ENCODE peak calls at places on chromosomes 16 and 17, in nine cellular contexts. Y is BJ, N is mammary epithelial cell, H is colonic mucosa, I is breast epithelium, Z is sigmoid colon, T is bronchial epithelial cell, A is cardiac fibroblast, O is NB4. L is an unnamed sample.
A peak's percentile ranks its signal among the peaks of the same experiment; 100 is the strongest.

GRCh38 chr17:76053230-76054111 is 18.8 kb downstream of the SRP68 start:
- DNase-seq in Y (no peak), Z (no peak), I (no peak), H (no peak), T (peak; percentile 95), O (peak; percentile 42), A (peak; percentile 73), N (peak; percentile 44), L (peak; percentile 76)

GRCh38 chr16:85415196-85415988 is 197.7 kb upstream of the GSE1 start:
- DNase-seq in T (no peak), O (no peak), A (no peak), Z (peak; percentile 66), Y (no peak), N (no peak), I (no peak), H (no peak), L (peak; percentile 57)

GRCh38 chr17:50046667-50047066 is 9.2 kb upstream of the ITGA3 start:
- DNase-seq in A (no peak), Z (no peak), T (no peak), I (no peak), H (no peak), O (no peak), Y (no peak), N (no peak), L (no peak)

GRCh38 chr17:75572713-75573539 is 14.7 kb upstream of the MYO15B start:
- DNase-seq in N (no peak), Y (no peak), T (no peak), I (no peak), H (no peak), Z (peak; percentile 60), A (no peak), O (no peak), L (no peak)

GRCh38 chr17:16912021-16912962 is 59.6 kb downstream of the TNFRSF13B start:
- DNase-seq in A (no peak), N (no peak), Z (peak; percentile 48), I (no peak), O (no peak), Y (no peak), H (no peak), T (no peak), L (no peak)

GRCh38 chr17:7858487-7858832 is 657 bp downstream of the CYB5D1 start:
- DNase-seq in H (peak; percentile 48), O (peak; percentile 76), A (peak; percentile 63), Y (no peak), N (no peak), T (no peak), I (peak; percentile 37), Z (peak; percentile 81), L (peak; percentile 42)

GRCh38 chr17:37792787-37793186 is 47.9 kb upstream of the HNF1B start:
- DNase-seq in I (no peak), N (peak; percentile 20), H (no peak), Z (no peak), A (no peak), O (no peak), T (peak; percentile 42), Y (peak; percentile 80), L (peak; percentile 44)

GRCh38 chr17:55068862-55069771 is 100.6 kb downstream of the STXBP4 start:
- DNase-seq in Z (no peak), I (no peak), Y (no peak), N (no peak), O (no peak), H (no peak), A (no peak), T (no peak), L (no peak)

GRCh38 chr17:1643293-1643998 is 2.1 kb downstream of the SCARF1 start:
- DNase-seq in A (no peak), T (peak; percentile 40), H (peak; percentile 83), N (peak; percentile 61), Y (no peak), Z (no peak), O (peak; percentile 57), I (peak; percentile 63), L (no peak)

GRCh38 chr17:48113201-48113676 is 5.7 kb downstream of the SNX11 start:
- DNase-seq in H (no peak), I (no peak), A (peak; percentile 29), Z (no peak), O (peak; percentile 95), T (no peak), N (no peak), Y (no peak), L (no peak)

GRCh38 chr17:17032131-17032692 is 10.0 kb upstream of the MPRIP start:
- DNase-seq in I (no peak), T (peak; percentile 86), N (peak; percentile 82), O (no peak), A (peak; percentile 81), Y (peak; percentile 86), H (peak; percentile 49), Z (peak; percentile 66), L (peak; percentile 82)

GRCh38 chr17:29091591-29092291 is 48.8 kb downstream of the PIPOX start:
- DNase-seq in N (no peak), Z (no peak), I (no peak), H (no peak), Y (no peak), O (no peak), A (no peak), T (peak; percentile 72), L (no peak)

GRCh38 chr16:1678500-1679098 is 520 bp downstream of the JPT2 start:
- DNase-seq in Y (no peak), H (peak; percentile 50), N (peak; percentile 56), A (peak; percentile 34), Z (no peak), T (peak; percentile 45), I (peak; percentile 59), O (peak; percentile 36), L (peak; percentile 55)

GRCh38 chr16:66741131-66741900 is 10.1 kb downstream of the DYNC1LI2 start:
- DNase-seq in I (peak; percentile 91), A (peak; percentile 94), N (peak; percentile 75), Y (peak; percentile 86), T (peak; percentile 88), O (no peak), Z (peak; percentile 96), H (peak; percentile 95), L (peak; percentile 94)

GRCh38 chr17:62781356-62781755 is 26.8 kb downstream of the MARCHF10 start:
- DNase-seq in T (no peak), Y (no peak), A (peak; percentile 60), O (peak; percentile 30), N (no peak), Z (no peak), I (no peak), H (no peak), L (peak; percentile 63)

GRCh38 chr17:62780951-62781350 is 27.2 kb downstream of the MARCHF10 start:
- DNase-seq in Y (no peak), T (peak; percentile 68), H (no peak), O (no peak), Z (no peak), I (no peak), N (no peak), A (no peak), L (no peak)

GRCh38 chr17:62782730-62783260 is 25.3 kb downstream of the MARCHF10 start:
- DNase-seq in T (no peak), Z (no peak), A (no peak), H (no peak), Y (no peak), I (no peak), N (no peak), O (peak; percentile 19), L (peak; percentile 39)

GRCh38 chr17:62780273-62780672 is 27.8 kb downstream of the MARCHF10 start:
- DNase-seq in H (no peak), Y (no peak), I (no peak), A (no peak), O (no peak), N (no peak), Z (no peak), T (peak; percentile 83), L (no peak)

GRCh38 chr17:62781826-62782225 is 26.3 kb downstream of the MARCHF10 start:
- DNase-seq in H (no peak), T (peak; percentile 99), O (no peak), Y (no peak), N (peak; percentile 80), I (no peak), Z (no peak), A (peak; percentile 25), L (peak; percentile 51)
- H3K4me3 ChIP-seq in H (no peak overlapping the region), T (no peak overlapping the region), O (no peak overlapping the region), Y (no peak overlapping the region), N (no peak overlapping the region), I (no peak overlapping the region), Z (no peak overlapping the region), A (no peak overlapping the region), L (no peak overlapping the region)

GRCh38 chr17:44221072-44221861 is 1.8 kb upstream of the UBTF start:
- DNase-seq in H (peak; percentile 78), Z (peak; percentile 90), O (peak; percentile 87), T (peak; percentile 62), I (peak; percentile 53), A (peak; percentile 86), N (peak; percentile 66), Y (no peak), L (peak; percentile 87)
- TF ChIP-seq CTCF in H (no peak), Z (no peak), O (no peak), T (no peak), I (no peak), A (no peak), N (no peak), Y (peak; percentile 2), L (no peak)

GRCh38 chr16:64412578-64413280 is 709.1 kb downstream of the CDH11 start:
- DNase-seq in N (peak; percentile 33), H (no peak), O (no peak), A (no peak), Z (no peak), I (no peak), Y (no peak), T (peak; percentile 51), L (no peak)

GRCh38 chr16:64417711-64418227 is 704.1 kb downstream of the CDH11 start:
- DNase-seq in H (no peak), I (no peak), N (no peak), Y (peak; percentile 75), Z (no peak), O (no peak), A (peak; percentile 84), T (peak; percentile 33), L (no peak)

GRCh38 chr16:64421515-64421914 is 700.3 kb downstream of the CDH11 start:
- DNase-seq in Y (no peak), N (no peak), Z (no peak), O (no peak), I (no peak), T (peak; percentile 8), A (no peak), H (no peak), L (no peak)

GRCh38 chr16:64419832-64420231 is 702.0 kb downstream of the CDH11 start:
- DNase-seq in T (no peak), Y (no peak), H (no peak), Z (no peak), A (no peak), O (no peak), N (no peak), I (no peak), L (no peak)

GRCh38 chr16:64416232-64417010 is 705.4 kb downstream of the CDH11 start:
- DNase-seq in Y (peak; percentile 63), N (peak; percentile 12), A (peak; percentile 48), I (no peak), O (peak; percentile 8), Z (no peak), H (no peak), T (peak; percentile 39), L (peak; percentile 56)
- H3K4me3 ChIP-seq in Y (peak overlapping the region; percentile 7), N (peak overlapping the region; percentile 51), A (peak overlapping the region; percentile 22), I (peak overlapping the region; percentile 49), O (peak overlapping the region; percentile 19), Z (no peak overlapping the region), H (no peak overlapping the region), T (peak overlapping the region; percentile 33), L (peak overlapping the region; percentile 56)

DNA sequence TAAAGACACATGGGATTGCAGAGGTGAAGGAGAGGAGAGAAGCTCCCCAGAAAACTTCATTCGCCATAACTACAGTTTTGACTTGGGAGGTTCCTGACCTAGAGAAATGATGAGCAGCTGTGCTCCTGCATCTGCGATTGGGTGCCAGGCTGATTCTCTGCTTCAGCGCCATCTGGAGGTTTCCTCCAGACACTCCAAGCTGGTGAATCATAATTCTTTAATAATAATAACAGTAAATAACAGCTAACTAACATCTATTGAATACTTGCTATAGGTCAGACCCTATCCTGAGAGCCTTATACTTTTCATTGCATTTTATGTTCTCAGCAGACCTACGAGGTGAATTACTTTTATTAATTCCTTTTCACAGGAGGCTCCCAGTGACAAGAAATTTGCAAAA is 575.8 kb downstream of the TOX3 start:
- DNase-seq in N (peak; percentile 23), O (peak; percentile 26), Z (no peak), T (peak; percentile 48), I (no peak), H (no peak), A (peak; percentile 5), Y (no peak), L (peak; percentile 53)
- TF ChIP-seq CTCF in N (peak; percentile 81), O (peak; percentile 54), Z (no peak), T (peak; percentile 67), I (no peak), H (no peak), A (peak; percentile 48), Y (peak; percentile 43), L (peak; percentile 70)